ENCODE peak calls at places on chromosome 6, in five cellular contexts. B, L, C, K and O are unnamed samples.

GRCh38 chr6:35391240-35391968 is 49.0 kb downstream of the PPARD start:
- DNase-seq in K (peak), B (no peak), L (no peak), C (peak), O (peak)

GRCh38 chr6:121897337-121897760 is 461.9 kb downstream of the GJA1 start:
- DNase-seq in C (peak), B (no peak), L (no peak), K (no peak), O (peak)

GRCh38 chr6:161417712-161418457 is 144.0 kb upstream of the AGPAT4 start:
- DNase-seq in C (peak), L (no peak), K (peak), B (no peak), O (no peak)

GRCh38 chr6:98824907-98825601 is 9.3 kb upstream of the POU3F2 start:
- DNase-seq in K (no peak), L (no peak), C (no peak), B (no peak), O (no peak)

GRCh38 chr6:70592391-70593117 is 25.8 kb downstream of the SDHAF4 start:
- DNase-seq in C (peak), B (no peak), L (no peak), K (no peak), O (no peak)

GRCh38 chr6:80938131-80938530 is 814.4 kb downstream of the TENT5A start:
- DNase-seq in L (no peak), K (no peak), C (no peak), B (no peak), O (no peak)

GRCh38 chr6:116443105-116443504 is 18.1 kb upstream of the CALHM6 start:
- DNase-seq in B (no peak), K (no peak), C (no peak), L (no peak), O (no peak)

GRCh38 chr6:9197726-9198125 is 762.4 kb upstream of the SLC35B3 start:
- DNase-seq in B (no peak), L (no peak), C (no peak), K (no peak), O (peak)

GRCh38 chr6:161369339-161369738 is 95.5 kb upstream of the AGPAT4 start:
- DNase-seq in B (no peak), L (peak), K (peak), C (peak), O (peak)

GRCh38 chr6:39961178-39961577 is 26.9 kb upstream of the MOCS1 start:
- DNase-seq in B (no peak), L (no peak), C (peak), K (no peak), O (peak)

DNA sequence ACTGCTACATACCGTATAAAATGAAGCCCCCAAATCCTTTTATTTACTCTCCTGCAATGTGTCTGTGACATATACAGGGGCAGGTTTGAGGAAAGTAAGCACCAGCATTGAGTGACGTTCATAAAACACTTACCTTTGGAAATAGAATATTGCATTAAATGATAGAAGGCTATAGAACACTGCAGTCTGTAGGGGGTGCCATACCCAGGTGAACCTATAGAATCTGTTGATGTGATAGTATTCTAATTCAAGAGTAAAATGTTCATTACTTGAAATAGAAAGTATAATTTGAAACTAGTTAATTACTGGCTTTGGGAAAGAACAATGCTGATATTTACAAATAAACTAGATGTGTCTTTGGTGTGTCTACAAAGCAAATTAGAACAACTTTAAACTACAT is 47.0 kb upstream of the PRL start:
- DNase-seq in C (no peak), B (no peak), K (peak), L (no peak), O (no peak)
- TF ChIP-seq CTCF in C (no peak), B (no peak), K (peak), L (no peak), O (peak)

GRCh38 chr6:137234505-137234863 is 15.3 kb upstream of the IFNGR1 start:
- DNase-seq in B (no peak), K (peak), L (no peak), C (no peak), O (peak)

GRCh38 chr6:137233561-137234504 is 14.6 kb upstream of the IFNGR1 start:
- DNase-seq in L (no peak), C (peak), K (peak), B (no peak), O (peak)

GRCh38 chr6:137230547-137230946 is 11.4 kb upstream of the IFNGR1 start:
- DNase-seq in K (no peak), B (no peak), C (no peak), L (no peak), O (no peak)

GRCh38 chr6:137231156-137231555 is 12.0 kb upstream of the IFNGR1 start:
- DNase-seq in K (no peak), C (no peak), L (no peak), B (no peak), O (no peak)

DNA sequence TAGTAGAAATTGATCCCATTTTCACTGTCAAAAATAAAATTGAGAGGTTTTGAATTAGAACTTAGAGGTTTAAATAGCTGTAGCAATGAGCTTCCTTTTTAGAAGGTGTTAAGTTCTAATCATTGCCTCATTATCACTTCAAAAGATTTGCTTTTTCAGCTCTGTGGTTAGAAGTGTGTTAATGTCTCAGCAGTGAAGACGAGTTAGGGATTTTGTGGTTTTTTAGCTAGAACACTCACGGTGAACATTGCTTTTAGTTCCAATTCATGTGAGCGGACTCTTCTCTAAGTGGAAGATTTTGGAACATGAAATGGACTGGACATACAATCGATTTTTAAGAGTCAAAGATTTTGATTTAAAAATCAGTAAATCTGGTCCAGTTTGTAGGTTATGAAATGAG is 12.7 kb upstream of the IFNGR1 start:
- DNase-seq in B (no peak), C (no peak), L (no peak), K (no peak), O (no peak)
- H3K27ac ChIP-seq in B (no peak), C (no peak), L (peak), K (no peak), O (no peak)

DNA sequence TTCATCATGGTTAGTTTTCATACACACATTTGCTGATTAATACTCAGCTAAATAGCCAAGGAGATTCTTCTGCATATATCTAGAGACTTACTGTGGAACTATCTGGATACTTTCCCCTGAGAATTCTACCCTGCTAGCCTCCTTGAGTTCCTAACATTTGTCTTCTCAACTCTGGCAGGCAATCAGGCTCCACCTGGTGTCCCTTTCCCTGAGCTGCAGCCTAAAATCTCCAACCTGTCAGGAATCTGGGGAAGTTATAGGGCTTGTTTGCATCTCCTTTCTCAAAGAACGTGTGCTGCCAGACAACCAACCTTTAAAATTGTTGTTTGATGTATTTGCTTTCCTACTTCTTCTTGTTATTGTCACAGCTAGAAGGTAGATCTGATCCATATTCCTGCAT is 73.4 kb downstream of the FUT9 start:
- DNase-seq in K (peak), B (no peak), L (no peak), C (peak), O (no peak)
- TF ChIP-seq CTCF in K (peak), B (peak), L (no peak), C (no peak), O (peak)

GRCh38 chr6:127933137-127933536 is 32.3 kb upstream of the THEMIS start:
- DNase-seq in B (no peak), C (no peak), L (no peak), K (no peak), O (no peak)

GRCh38 chr6:127937102-127937501 is 36.2 kb upstream of the THEMIS start:
- DNase-seq in K (no peak), B (no peak), L (no peak), C (no peak), O (no peak)

GRCh38 chr6:127937747-127938146 is 36.9 kb upstream of the THEMIS start:
- DNase-seq in B (no peak), L (no peak), K (no peak), C (no peak), O (no peak)

GRCh38 chr6:127932708-127933107 is 31.9 kb upstream of the THEMIS start:
- DNase-seq in K (no peak), C (no peak), B (no peak), L (no peak), O (no peak)

DNA sequence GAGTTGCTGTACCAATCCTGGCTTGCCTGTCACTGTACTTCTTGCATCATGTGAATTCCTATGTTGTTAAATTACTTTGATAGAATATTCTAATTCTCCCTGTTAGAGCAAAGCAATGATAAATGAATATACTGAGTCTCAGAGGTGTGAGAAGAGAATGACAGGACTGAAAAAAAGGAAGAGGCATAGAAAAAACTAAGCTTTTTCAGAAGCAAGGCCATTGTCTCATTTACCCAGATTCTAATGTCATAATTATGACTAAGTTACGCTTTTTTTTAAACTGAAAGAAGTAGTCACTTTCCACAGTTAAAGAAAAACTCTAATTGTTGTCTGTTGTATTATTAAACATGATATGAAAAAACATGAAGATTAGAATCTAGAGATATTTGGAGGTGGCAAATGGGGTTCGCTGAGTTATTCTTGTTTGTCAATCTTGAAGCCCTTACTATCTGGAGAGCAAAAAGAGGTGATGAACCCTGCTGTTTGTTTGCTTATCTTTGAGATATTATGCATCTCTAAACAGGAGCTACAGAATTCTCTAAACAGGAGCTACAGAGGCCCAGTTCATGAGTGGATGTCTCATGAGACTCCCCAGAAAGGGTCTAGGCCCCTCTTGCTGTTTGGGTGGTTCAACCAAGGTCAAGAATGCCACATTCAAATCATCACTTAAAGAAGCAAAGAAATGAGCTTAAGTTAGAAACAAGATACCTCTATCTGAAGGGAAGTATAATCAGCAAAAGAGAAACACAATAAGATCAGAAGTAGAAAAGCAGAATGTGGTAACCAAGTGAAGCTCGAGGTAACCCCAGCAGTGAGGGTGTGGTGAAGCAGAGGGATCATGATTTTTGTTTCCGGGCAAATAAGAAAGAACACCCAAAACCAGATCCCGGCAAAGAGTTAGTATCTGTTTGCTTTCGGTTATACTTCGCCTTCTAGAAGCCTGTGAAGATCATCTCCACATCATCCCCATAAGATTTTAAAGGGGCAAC is 33.3 kb upstream of the THEMIS start:
- DNase-seq in B (no peak), K (no peak), C (no peak), L (no peak), O (no peak)
- H3K27ac ChIP-seq in B (no peak), K (no peak), C (no peak), L (no peak), O (no peak)

GRCh38 chr6:4801491-4802118 is 25.4 kb downstream of the CDYL start:
- DNase-seq in C (no peak), K (no peak), L (no peak), B (no peak), O (no peak)
- TF ChIP-seq CTCF in C (no peak), K (no peak), L (no peak), B (no peak), O (no peak)

DNA sequence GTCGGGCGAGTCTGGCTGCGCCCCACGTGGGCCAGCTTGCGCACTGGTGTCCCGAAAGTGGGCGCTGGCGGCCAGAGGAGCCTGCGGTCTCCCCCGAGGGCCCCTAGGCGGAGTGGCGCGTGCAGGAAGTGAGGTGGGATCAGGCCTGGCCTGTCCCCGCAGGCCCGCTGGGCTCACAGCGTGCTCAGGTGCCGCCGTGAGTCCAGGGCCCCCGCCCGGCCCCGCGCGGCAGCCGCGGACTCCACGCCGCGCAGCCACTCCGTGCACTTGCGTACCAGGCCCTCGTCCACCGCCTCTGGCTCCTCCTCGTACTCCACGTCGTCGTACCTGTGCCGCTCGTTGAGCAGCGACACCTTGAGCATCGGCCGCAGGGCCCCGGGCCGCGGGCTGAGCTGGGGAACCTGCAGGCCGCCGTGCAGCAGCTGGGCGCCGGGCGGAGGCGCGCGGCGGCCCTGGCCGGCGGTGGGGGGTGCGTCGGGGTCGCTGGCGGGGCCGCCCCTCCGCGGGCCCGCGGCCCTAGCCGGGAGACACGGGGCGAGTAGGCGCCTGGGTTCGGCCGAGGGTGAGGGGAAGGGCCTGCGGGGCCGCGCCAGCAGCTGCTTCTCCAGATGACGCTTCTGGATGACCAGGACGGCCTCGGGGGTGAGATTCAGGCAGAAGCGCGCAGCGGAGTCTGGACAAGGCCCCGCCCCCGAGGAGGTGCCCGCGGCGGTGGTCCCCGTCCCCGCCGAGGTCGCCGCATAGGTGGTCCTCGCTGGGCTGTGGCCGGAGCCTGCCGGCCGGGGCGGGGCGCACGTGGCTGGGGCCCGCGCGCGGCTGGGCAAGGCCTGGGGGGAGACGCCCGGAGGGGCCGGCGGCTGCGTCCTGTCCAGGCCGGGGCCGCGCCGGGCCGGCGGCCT is 861 bp downstream of the PRR18 start:
- DNase-seq in C (peak), B (no peak), K (no peak), L (no peak), O (no peak)
- H3K27ac ChIP-seq in C (no peak), B (no peak), K (no peak), L (no peak), O (no peak)